ENCODE peak calls at places on chromosome 6, in five cellular contexts. Q is uterus, Y is heart right ventricle, Z is substantia nigra, T is IMR-90. U is an unnamed sample.

GRCh38 chr6:20630617-20631448 is 96.6 kb downstream of the CDKAL1 start:
- DNase-seq in Q (no peak), Y (no peak), Z (no peak), T (no peak), U (no peak)

GRCh38 chr6:56851541-56852248 is 103.2 kb upstream of the BEND6 start:
- DNase-seq in Q (peak), Y (peak), Z (peak), T (peak), U (no peak)

GRCh38 chr6:141764388-141764787 is 368.3 kb upstream of the GJE1 start:
- DNase-seq in Q (no peak), Y (no peak), Z (no peak), T (no peak), U (no peak)

GRCh38 chr6:56345539-56346090 is 98.2 kb upstream of the COL21A1 start:
- DNase-seq in Q (no peak), Y (no peak), Z (no peak), T (no peak), U (no peak)

GRCh38 chr6:4504700-4505099 is 271.5 kb upstream of the CDYL start:
- DNase-seq in Q (no peak), Y (no peak), Z (no peak), T (no peak), U (no peak)

GRCh38 chr6:150025201-150025917 is at the start of gene RAET1L:
- DNase-seq in Q (peak), Y (peak), Z (peak), T (peak), U (no peak)

GRCh38 chr6:162907876-162908481 is 180.2 kb downstream of the PACRG start:
- DNase-seq in Q (no peak), Y (no peak), Z (no peak), T (peak), U (no peak)

GRCh38 chr6:122998403-122998965 is 2.4 kb downstream of the CLVS2 start:
- DNase-seq in Q (no peak), Y (no peak), Z (peak), T (no peak), U (no peak)

GRCh38 chr6:4372866-4373265 is 237.5 kb upstream of the ECI2 start:
- DNase-seq in Q (no peak), Y (no peak), Z (no peak), T (no peak), U (no peak)

GRCh38 chr6:104284872-104285271 is 574.8 kb downstream of the HACE1 start:
- DNase-seq in Q (no peak), Y (no peak), Z (no peak), T (no peak), U (no peak)

GRCh38 chr6:170128346-170128745 is 162.5 kb downstream of the DLL1 start:
- DNase-seq in Q (peak), Y (no peak), Z (no peak), T (no peak), U (no peak)

GRCh38 chr6:83160167-83160566 is 32.9 kb downstream of the PGM3 start:
- DNase-seq in Q (no peak), Y (no peak), Z (no peak), T (no peak), U (no peak)

GRCh38 chr6:31567531-31568370 is 4.3 kb upstream of the LTA start:
- DNase-seq in Q (no peak), Y (no peak), Z (no peak), T (no peak), U (no peak)

GRCh38 chr6:164826831-164827468 is 482.5 kb downstream of the C6orf118 start:
- DNase-seq in Q (no peak), Y (no peak), Z (peak), T (no peak), U (no peak)

GRCh38 chr6:130473886-130474285 is 108.1 kb downstream of the TMEM200A start:
- DNase-seq in Q (no peak), Y (no peak), Z (no peak), T (peak), U (no peak)

GRCh38 chr6:104710543-104711335 is 149.0 kb downstream of the HACE1 start:
- DNase-seq in Q (no peak), Y (no peak), Z (no peak), T (peak), U (no peak)

GRCh38 chr6:10315631-10316145 is 99.2 kb downstream of the TFAP2A start:
- DNase-seq in Q (no peak), Y (no peak), Z (no peak), T (no peak), U (no peak)

GRCh38 chr6:32908897-32909296 is 31.9 kb downstream of the HLA-DMB start:
- DNase-seq in Q (no peak), Y (no peak), Z (no peak), T (no peak), U (no peak)

GRCh38 chr6:146595981-146596731 is 2.6 kb upstream of the ADGB start:
- DNase-seq in Q (no peak), Y (peak), Z (no peak), T (no peak), U (no peak)

GRCh38 chr6:115691433-115691832 is 369.3 kb downstream of the FRK start:
- DNase-seq in Q (no peak), Y (no peak), Z (no peak), T (no peak), U (no peak)

GRCh38 chr6:170292111-170292777 is 1.4 kb upstream of the DLL1 start:
- DNase-seq in Q (no peak), Y (no peak), Z (no peak), T (no peak), U (no peak)

GRCh38 chr6:12291785-12292604 is 1.8 kb downstream of the EDN1 start:
- DNase-seq in Q (no peak), Y (no peak), Z (no peak), T (peak), U (no peak)

GRCh38 chr6:104483225-104483834 is 376.4 kb downstream of the HACE1 start:
- DNase-seq in Q (no peak), Y (no peak), Z (no peak), T (no peak), U (no peak)

GRCh38 chr6:101830501-101831031 is 437.1 kb downstream of the GRIK2 start:
- DNase-seq in Q (no peak), Y (no peak), Z (no peak), T (peak), U (no peak)

GRCh38 chr6:150622941-150623874 is 23.5 kb downstream of the PLEKHG1 start:
- DNase-seq in Q (no peak), Y (no peak), Z (no peak), T (no peak), U (no peak)

GRCh38 chr6:4840169-4840568 is 64.0 kb downstream of the CDYL start:
- DNase-seq in Q (no peak), Y (no peak), Z (no peak), T (no peak), U (no peak)

GRCh38 chr6:63798378-63798777 is 162.8 kb downstream of the PHF3 start:
- DNase-seq in Q (no peak), Y (no peak), Z (no peak), T (no peak), U (no peak)

GRCh38 chr6:63803371-63803770 is 167.8 kb downstream of the PHF3 start:
- DNase-seq in Q (no peak), Y (no peak), Z (no peak), T (no peak), U (no peak)

GRCh38 chr6:63799313-63799712 is 163.7 kb downstream of the PHF3 start:
- DNase-seq in Q (no peak), Y (no peak), Z (no peak), T (no peak), U (no peak)

GRCh38 chr6:63802606-63803206 is 167.1 kb downstream of the PHF3 start:
- DNase-seq in Q (no peak), Y (no peak), Z (no peak), T (peak), U (no peak)

GRCh38 chr6:63799813-63800212 is 164.2 kb downstream of the PHF3 start:
- DNase-seq in Q (no peak), Y (no peak), Z (no peak), T (no peak), U (no peak)
- H3K27ac ChIP-seq in Q (no peak), Y (no peak), Z (no peak), T (no peak), U (no peak)

DNA sequence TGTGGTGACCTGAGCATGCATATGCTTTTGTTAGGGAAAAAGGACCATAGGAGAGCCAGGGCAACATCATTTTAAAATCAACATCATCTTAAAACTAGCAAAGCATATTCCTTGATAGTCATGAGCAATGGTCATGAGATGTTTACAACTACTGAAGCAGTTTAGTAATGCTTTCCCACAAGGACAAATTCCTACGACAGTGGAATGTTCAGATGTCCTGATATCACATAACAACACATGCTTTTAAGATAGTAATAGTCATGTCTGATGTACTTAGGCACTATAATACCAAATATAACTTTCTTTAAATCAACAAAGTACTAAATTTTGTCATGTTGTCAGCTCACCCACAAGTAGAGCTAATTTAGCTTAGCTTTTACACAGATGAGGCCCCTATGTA is 370.3 kb downstream of the HTR1B start:
- DNase-seq in Q (no peak), Y (no peak), Z (no peak), T (peak), U (no peak)
- H3K27ac ChIP-seq in Q (no peak), Y (no peak), Z (no peak), T (peak), U (no peak)

GRCh38 chr6:158854214-158855101 is 35.3 kb upstream of the EZR start:
- DNase-seq in Q (no peak), Y (no peak), Z (no peak), T (peak), U (no peak)
- H3K27ac ChIP-seq in Q (no peak), Y (no peak), Z (no peak), T (peak), U (peak)

GRCh38 chr6:41642090-41642959 is 4.1 kb downstream of the MDFI start:
- DNase-seq in Q (no peak), Y (no peak), Z (no peak), T (no peak), U (no peak)

GRCh38 chr6:41638801-41639555 is 710 bp downstream of the MDFI start:
- DNase-seq in Q (peak), Y (no peak), Z (no peak), T (no peak), U (no peak)

GRCh38 chr6:41639556-41640371 is 1.5 kb downstream of the MDFI start:
- DNase-seq in Q (no peak), Y (no peak), Z (no peak), T (no peak), U (no peak)

GRCh38 chr6:41641352-41641925 is 3.2 kb downstream of the MDFI start:
- DNase-seq in Q (no peak), Y (no peak), Z (no peak), T (no peak), U (no peak)

DNA sequence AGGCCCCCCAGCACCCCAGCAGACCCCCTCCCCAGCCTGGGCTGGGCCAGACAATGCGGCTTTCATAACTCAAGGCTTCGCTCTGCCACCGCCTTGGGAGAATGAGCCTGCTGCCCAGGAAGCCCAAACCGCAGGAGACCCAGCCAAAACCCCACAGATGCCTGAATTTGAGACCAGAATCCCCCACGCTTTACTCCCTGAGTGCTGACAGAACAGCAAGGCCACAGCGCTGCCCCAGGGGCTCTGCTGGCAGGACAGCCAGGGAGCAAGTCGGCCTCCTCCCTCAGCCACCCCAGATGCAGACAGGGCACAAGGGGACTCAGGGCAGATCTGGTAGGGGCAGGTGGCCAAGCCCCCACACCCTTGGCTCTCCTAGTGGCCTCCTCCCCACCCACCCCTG is 2.2 kb downstream of the MDFI start:
- DNase-seq in Q (no peak), Y (no peak), Z (no peak), T (no peak), U (no peak)
- H3K27ac ChIP-seq in Q (no peak), Y (no peak), Z (no peak), T (no peak), U (no peak)

GRCh38 chr6:90003941-90004340 is 109.7 kb downstream of the GJA10 start:
- DNase-seq in Q (no peak), Y (no peak), Z (no peak), T (peak), U (no peak)

GRCh38 chr6:89999154-89999553 is 104.9 kb downstream of the GJA10 start:
- DNase-seq in Q (peak), Y (peak), Z (peak), T (peak), U (no peak)

GRCh38 chr6:90003069-90003800 is 109.0 kb downstream of the GJA10 start:
- DNase-seq in Q (no peak), Y (no peak), Z (no peak), T (no peak), U (no peak)

GRCh38 chr6:89999995-90000825 is 105.9 kb downstream of the GJA10 start:
- DNase-seq in Q (no peak), Y (peak), Z (no peak), T (no peak), U (no peak)

GRCh38 chr6:90000864-90001731 is 106.8 kb downstream of the GJA10 start:
- DNase-seq in Q (no peak), Y (no peak), Z (peak), T (peak), U (no peak)
- H3K27ac ChIP-seq in Q (peak), Y (no peak), Z (no peak), T (no peak), U (no peak)